ENCODE peak calls at places on chromosomes 7 and 10, in ten cellular contexts. I, V, F, T, W, L, U, O, P and E are unnamed samples.

GRCh38 chr10:1600861-1601260 is 136.5 kb downstream of the ADARB2 start:
- DNase-seq in I (no peak), V (no peak), F (no peak), T (peak), W (no peak), L (no peak), U (no peak), O (no peak), P (no peak), E (no peak)

GRCh38 chr7:82975811-82976468 is 186.7 kb downstream of the PCLO start:
- DNase-seq in I (no peak), V (no peak), F (no peak), T (peak), W (peak), L (no peak), U (no peak), O (no peak), P (no peak), E (no peak)

GRCh38 chr7:5479941-5480517 is 56.4 kb upstream of the TNRC18 start:
- DNase-seq in I (no peak), V (no peak), F (no peak), T (no peak), W (no peak), L (no peak), U (no peak), O (no peak), P (no peak), E (no peak)

GRCh38 chr7:10789170-10789569 is 184.5 kb upstream of the PHF14 start:
- DNase-seq in I (no peak), V (no peak), F (no peak), T (no peak), W (no peak), L (no peak), U (no peak), O (no peak), P (no peak), E (no peak)

GRCh38 chr10:71528371-71529202 is 131.9 kb downstream of the CDH23 start:
- DNase-seq in I (no peak), V (no peak), F (no peak), T (no peak), W (peak), L (no peak), U (no peak), O (no peak), P (no peak), E (no peak)

GRCh38 chr7:107080099-107080505 is 35.6 kb downstream of the PRKAR2B start:
- DNase-seq in I (no peak), V (no peak), F (no peak), T (no peak), W (no peak), L (no peak), U (no peak), O (no peak), P (no peak), E (no peak)

GRCh38 chr7:5774790-5775189 is 6.7 kb downstream of the RNF216 start:
- DNase-seq in I (no peak), V (no peak), F (no peak), T (no peak), W (no peak), L (no peak), U (no peak), O (no peak), P (no peak), E (no peak)

GRCh38 chr7:47617131-47617530 is 35.2 kb upstream of the TNS3 start:
- DNase-seq in I (no peak), V (no peak), F (no peak), T (no peak), W (no peak), L (no peak), U (no peak), O (no peak), P (no peak), E (no peak)

GRCh38 chr7:107196834-107197610 is 28.2 kb downstream of the HBP1 start:
- DNase-seq in I (no peak), V (no peak), F (no peak), T (no peak), W (no peak), L (no peak), U (no peak), O (no peak), P (no peak), E (no peak)

GRCh38 chr7:150356265-150356897 is 12.2 kb upstream of the REPIN1 start:
- DNase-seq in I (peak), V (peak), F (no peak), T (no peak), W (peak), L (no peak), U (no peak), O (no peak), P (no peak), E (peak)

GRCh38 chr7:69429817-69430501 is 168.3 kb upstream of the AUTS2 start:
- DNase-seq in I (peak), V (no peak), F (no peak), T (no peak), W (peak), L (no peak), U (no peak), O (no peak), P (peak), E (no peak)

GRCh38 chr10:2928219-2928840 is 139.0 kb upstream of the PFKP start:
- DNase-seq in I (peak), V (peak), F (no peak), T (peak), W (peak), L (peak), U (peak), O (no peak), P (peak), E (peak)

GRCh38 chr10:69958232-69958902 is 94.3 kb upstream of the MACROH2A2 start:
- DNase-seq in I (peak), V (peak), F (peak), T (peak), W (peak), L (no peak), U (peak), O (no peak), P (no peak), E (peak)

GRCh38 chr10:71860243-71861029 is 9.4 kb upstream of the PSAP start:
- DNase-seq in I (peak), V (peak), F (peak), T (peak), W (peak), L (peak), U (peak), O (peak), P (peak), E (peak)

GRCh38 chr10:62264702-62265436 is 3.8 kb downstream of the RTKN2 start:
- DNase-seq in I (peak), V (peak), F (peak), T (peak), W (peak), L (peak), U (peak), O (no peak), P (no peak), E (peak)

GRCh38 chr10:46299531-46300366 is 13.0 kb downstream of the ANTXRL start:
- DNase-seq in I (no peak), V (no peak), F (no peak), T (no peak), W (no peak), L (no peak), U (no peak), O (no peak), P (peak), E (peak)

GRCh38 chr10:86871563-86872183 is 85.7 kb downstream of the MMRN2 start:
- DNase-seq in I (peak), V (no peak), F (no peak), T (no peak), W (peak), L (no peak), U (no peak), O (no peak), P (no peak), E (peak)

GRCh38 chr10:130615463-130615862 is 479.3 kb downstream of the GLRX3 start:
- DNase-seq in I (no peak), V (no peak), F (no peak), T (no peak), W (peak), L (no peak), U (no peak), O (no peak), P (no peak), E (no peak)

GRCh38 chr10:126199221-126199998 is 188.9 kb downstream of the ADAM12 start:
- DNase-seq in I (peak), V (peak), F (peak), T (no peak), W (no peak), L (peak), U (peak), O (no peak), P (no peak), E (no peak)

GRCh38 chr7:5766321-5766761 is 15.1 kb downstream of the RNF216 start:
- DNase-seq in I (peak), V (peak), F (no peak), T (no peak), W (no peak), L (peak), U (no peak), O (no peak), P (no peak), E (peak)

GRCh38 chr7:85750454-85750949 is 563.6 kb upstream of the SEMA3D start:
- DNase-seq in I (peak), V (peak), F (no peak), T (peak), W (peak), L (no peak), U (peak), O (no peak), P (no peak), E (peak)

GRCh38 chr7:13835442-13835841 is 154.0 kb downstream of the ETV1 start:
- DNase-seq in I (no peak), V (no peak), F (no peak), T (no peak), W (peak), L (no peak), U (no peak), O (no peak), P (no peak), E (no peak)

GRCh38 chr10:110040767-110041478 is 33.1 kb downstream of the ADD3 start:
- DNase-seq in I (no peak), V (no peak), F (no peak), T (peak), W (no peak), L (no peak), U (no peak), O (no peak), P (no peak), E (no peak)

GRCh38 chr10:5609952-5610616 is 56.3 kb downstream of the ASB13 start:
- DNase-seq in I (no peak), V (no peak), F (no peak), T (peak), W (no peak), L (no peak), U (no peak), O (no peak), P (peak), E (peak)

GRCh38 chr7:144907577-144907976 is 71.7 kb upstream of the TPK1 start:
- DNase-seq in I (no peak), V (no peak), F (no peak), T (no peak), W (no peak), L (no peak), U (no peak), O (no peak), P (no peak), E (no peak)

GRCh38 chr7:141158562-141158961 is 84.7 kb downstream of the TMEM178B start:
- DNase-seq in I (peak), V (peak), F (peak), T (peak), W (no peak), L (peak), U (peak), O (no peak), P (peak), E (peak)

GRCh38 chr10:78756604-78757442 is 311.9 kb upstream of the ZMIZ1 start:
- DNase-seq in I (peak), V (peak), F (peak), T (peak), W (no peak), L (peak), U (peak), O (peak), P (peak), E (no peak)

GRCh38 chr7:151080091-151080521 is 503 bp downstream of the FASTK start:
- DNase-seq in I (no peak), V (peak), F (no peak), T (peak), W (no peak), L (no peak), U (no peak), O (no peak), P (no peak), E (peak)

GRCh38 chr10:96719205-96719604 is 1.1 kb downstream of the PIK3AP1 start:
- DNase-seq in I (no peak), V (no peak), F (no peak), T (no peak), W (no peak), L (no peak), U (no peak), O (no peak), P (no peak), E (no peak)

GRCh38 chr10:118531105-118531851 is 64.2 kb downstream of the PRLHR start:
- DNase-seq in I (no peak), V (no peak), F (no peak), T (no peak), W (no peak), L (no peak), U (no peak), O (no peak), P (no peak), E (no peak)

GRCh38 chr10:47047577-47048532 is 136.6 kb downstream of the PTPN20 start:
- DNase-seq in I (peak), V (peak), F (no peak), T (peak), W (peak), L (peak), U (no peak), O (no peak), P (peak), E (peak)

GRCh38 chr7:89837515-89837914 is 316.8 kb upstream of the STEAP1 start:
- DNase-seq in I (peak), V (no peak), F (peak), T (peak), W (no peak), L (no peak), U (no peak), O (no peak), P (no peak), E (no peak)

GRCh38 chr7:106345421-106346166 is 60.8 kb upstream of the NAMPT start:
- DNase-seq in I (peak), V (peak), F (peak), T (no peak), W (no peak), L (no peak), U (no peak), O (no peak), P (no peak), E (peak)

GRCh38 chr7:31075006-31075405 is 22.9 kb downstream of the ADCYAP1R1 start:
- DNase-seq in I (no peak), V (no peak), F (no peak), T (no peak), W (no peak), L (no peak), U (no peak), O (no peak), P (no peak), E (no peak)

GRCh38 chr7:20539201-20539600 is 76.3 kb upstream of the ABCB5 start:
- DNase-seq in I (peak), V (no peak), F (no peak), T (no peak), W (peak), L (no peak), U (no peak), O (no peak), P (no peak), E (no peak)

GRCh38 chr7:3272691-3273141 is 28.3 kb upstream of the SDK1 start:
- DNase-seq in I (peak), V (peak), F (peak), T (peak), W (no peak), L (peak), U (peak), O (no peak), P (no peak), E (no peak)

GRCh38 chr7:106421181-106421762 is 136.5 kb upstream of the NAMPT start:
- DNase-seq in I (peak), V (peak), F (peak), T (peak), W (no peak), L (peak), U (peak), O (peak), P (peak), E (no peak)

GRCh38 chr10:100347568-100348195 is 649 bp downstream of the SCD start:
- DNase-seq in I (no peak), V (no peak), F (no peak), T (peak), W (no peak), L (no peak), U (no peak), O (no peak), P (no peak), E (peak)

GRCh38 chr7:114418117-114418516 is 3.5 kb downstream of the FOXP2 start:
- DNase-seq in I (no peak), V (no peak), F (no peak), T (no peak), W (no peak), L (no peak), U (no peak), O (no peak), P (no peak), E (no peak)
- H3K4me3 ChIP-seq in I (no peak), V (no peak), F (no peak), T (no peak), W (no peak), L (no peak), U (no peak), O (peak), P (peak), E (no peak)

GRCh38 chr7:24714676-24715010 is 42.6 kb downstream of the GSDME start:
- DNase-seq in I (no peak), V (no peak), F (no peak), T (no peak), W (no peak), L (no peak), U (no peak), O (no peak), P (no peak), E (no peak)
- H3K4me3 ChIP-seq in I (no peak), V (no peak), F (no peak), T (no peak), W (no peak), L (no peak), U (no peak), O (no peak), P (no peak), E (no peak)

GRCh38 chr7:73703985-73704639 is 15.4 kb downstream of the STX1A start:
- DNase-seq in I (peak), V (peak), F (no peak), T (no peak), W (peak), L (no peak), U (no peak), O (no peak), P (peak), E (peak)

GRCh38 chr7:73704640-73705550 is 14.6 kb downstream of the STX1A start:
- DNase-seq in I (peak), V (peak), F (peak), T (no peak), W (no peak), L (no peak), U (no peak), O (no peak), P (no peak), E (peak)

GRCh38 chr7:73703225-73703624 is 16.2 kb downstream of the STX1A start:
- DNase-seq in I (no peak), V (no peak), F (no peak), T (no peak), W (no peak), L (no peak), U (no peak), O (no peak), P (no peak), E (no peak)

GRCh38 chr7:73702665-73703064 is 16.8 kb downstream of the STX1A start:
- DNase-seq in I (no peak), V (no peak), F (no peak), T (no peak), W (no peak), L (no peak), U (no peak), O (no peak), P (no peak), E (no peak)

DNA sequence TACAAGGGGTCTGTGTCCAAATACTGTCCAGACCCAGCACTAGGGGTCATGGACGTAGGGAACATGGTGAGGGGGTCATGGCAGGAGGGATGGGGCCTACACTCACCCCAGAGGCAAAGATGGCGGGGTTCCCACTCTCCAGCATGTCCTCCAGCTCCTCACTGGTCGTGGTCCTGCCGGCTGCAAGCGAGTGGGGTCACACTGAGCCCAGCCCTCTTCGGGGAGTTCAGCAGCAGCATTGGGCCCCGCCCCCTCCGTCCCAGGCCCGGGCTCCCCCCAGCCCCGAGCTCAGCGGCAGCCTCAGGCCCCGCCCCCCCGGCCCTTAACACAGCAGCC is 15.9 kb downstream of the STX1A start:
- DNase-seq in I (no peak), V (no peak), F (no peak), T (no peak), W (no peak), L (no peak), U (no peak), O (no peak), P (no peak), E (no peak)
- H3K4me3 ChIP-seq in I (no peak), V (no peak), F (peak), T (no peak), W (peak), L (no peak), U (no peak), O (no peak), P (peak), E (no peak)

DNA sequence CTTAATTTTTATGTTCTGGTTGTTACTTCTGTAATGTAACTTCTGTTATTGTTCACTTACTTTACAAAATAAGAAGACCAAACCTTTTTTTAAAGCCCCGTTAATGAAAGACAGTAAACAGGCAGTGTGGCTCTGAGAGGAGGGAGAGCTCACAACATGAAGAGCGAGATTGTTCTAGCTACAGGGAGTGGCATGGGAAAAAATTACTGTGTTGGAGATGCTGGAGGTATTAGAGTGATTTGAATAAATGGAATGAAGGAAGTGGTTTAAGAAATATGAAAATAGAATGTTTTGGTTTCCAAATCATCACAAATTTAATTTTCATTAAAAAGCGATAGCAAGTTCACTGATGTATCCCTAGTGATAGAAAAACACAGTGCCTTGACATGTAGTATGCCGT is 31.8 kb downstream of the REEP3 start:
- DNase-seq in I (peak), V (peak), F (no peak), T (peak), W (no peak), L (peak), U (no peak), O (no peak), P (no peak), E (no peak)
- H3K4me3 ChIP-seq in I (no peak), V (no peak), F (no peak), T (no peak), W (no peak), L (no peak), U (no peak), O (no peak), P (no peak), E (no peak)

DNA sequence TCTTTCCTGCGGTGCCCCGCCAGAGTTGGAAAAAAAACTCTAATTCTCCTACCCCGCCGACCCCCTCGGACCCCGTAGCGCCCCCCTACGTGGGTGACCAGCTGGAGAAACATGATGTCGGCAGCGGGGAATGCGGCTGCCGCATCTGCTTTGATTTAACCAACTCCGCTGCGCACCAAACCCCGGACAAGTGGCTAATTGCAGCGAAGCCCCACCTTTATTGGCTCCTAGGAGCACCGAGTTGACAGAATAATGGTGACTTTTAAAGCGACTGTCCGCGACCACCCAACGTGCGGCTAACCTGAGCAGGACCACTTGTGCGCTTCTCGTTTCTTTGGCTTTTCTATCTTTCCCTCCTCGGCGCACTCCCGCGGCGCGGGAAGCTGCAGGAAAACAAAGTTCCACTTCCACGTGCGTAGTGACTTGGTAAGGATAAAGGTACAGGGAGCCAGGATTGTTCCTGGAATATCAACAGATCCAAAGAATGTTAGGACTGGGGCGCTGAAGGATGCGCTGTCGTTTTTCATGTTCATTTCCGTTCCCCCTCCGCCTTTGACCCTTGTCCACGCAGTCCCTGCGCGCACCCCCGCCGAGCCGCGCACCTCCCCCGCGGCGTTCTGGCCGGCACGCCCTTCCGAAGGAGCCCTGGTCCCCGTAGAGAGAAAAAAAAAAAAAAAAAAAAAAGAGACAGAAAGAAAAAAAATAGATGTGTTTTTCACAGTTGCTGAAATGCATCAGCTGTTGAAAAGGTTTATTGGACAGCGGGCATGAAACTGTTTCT is 1.4 kb downstream of the WNT16 start:
- DNase-seq in I (no peak), V (no peak), F (no peak), T (no peak), W (peak), L (no peak), U (no peak), O (no peak), P (no peak), E (no peak)
- H3K4me3 ChIP-seq in I (peak), V (peak), F (peak), T (peak), W (peak), L (peak), U (peak), O (peak), P (peak), E (peak)